ENCODE peak calls at places on chromosomes 2 and 18, in five cellular contexts. W is PC-9, O is HCT116, T is RWPE1, V is GM20000. Y is an unnamed sample.

GRCh38 chr18:78965917-78966878 is 13.4 kb upstream of the SALL3 start:
- DNase-seq in V (no peak), O (no peak), W (no peak), T (no peak), Y (no peak)

GRCh38 chr18:48293954-48294893 is 115.0 kb downstream of the ZBTB7C start:
- DNase-seq in W (no peak), V (no peak), O (no peak), T (no peak), Y (no peak)

GRCh38 chr18:75340206-75340605 is 87.3 kb downstream of the SMIM21 start:
- DNase-seq in V (no peak), W (no peak), T (no peak), O (no peak), Y (no peak)

GRCh38 chr2:173354073-173354600 is 535 bp upstream of the CDCA7 start:
- DNase-seq in O (no peak), V (peak), W (no peak), T (peak), Y (no peak)

GRCh38 chr2:229282758-229283546 is 11.9 kb upstream of the PID1 start:
- DNase-seq in T (peak), W (no peak), O (no peak), V (no peak), Y (no peak)

GRCh38 chr2:216717491-216717901 is 22.1 kb upstream of the IGFBP5 start:
- DNase-seq in V (no peak), T (peak), W (no peak), O (no peak), Y (no peak)

GRCh38 chr2:11598228-11598731 is 64.4 kb downstream of the GREB1 start:
- DNase-seq in W (no peak), O (no peak), V (no peak), T (no peak), Y (no peak)

GRCh38 chr2:73268831-73269685 is 15.2 kb downstream of the FBXO41 start:
- DNase-seq in O (peak), W (peak), V (peak), T (peak), Y (no peak)

GRCh38 chr2:151262629-151263028 is 966 bp upstream of the RBM43 start:
- DNase-seq in W (no peak), V (no peak), O (no peak), T (no peak), Y (no peak)

GRCh38 chr2:195363496-195363895 is 293.5 kb upstream of the SLC39A10 start:
- DNase-seq in O (no peak), T (no peak), W (no peak), V (no peak), Y (no peak)

GRCh38 chr2:214482716-214483115 is 71.9 kb downstream of the VWC2L start:
- DNase-seq in V (no peak), W (no peak), O (no peak), T (no peak), Y (no peak)

GRCh38 chr2:75162897-75163296 is 36.4 kb downstream of the TACR1 start:
- DNase-seq in T (no peak), W (no peak), V (no peak), O (no peak), Y (no peak)

GRCh38 chr2:201858267-201858666 is 51.9 kb downstream of the CDK15 start:
- DNase-seq in T (no peak), W (no peak), O (no peak), V (no peak), Y (no peak)

GRCh38 chr2:156321243-156321904 is 11.1 kb downstream of the NR4A2 start:
- DNase-seq in W (no peak), T (no peak), V (peak), O (no peak), Y (no peak)

GRCh38 chr2:148614332-148615049 is 30.1 kb upstream of the EPC2 start:
- DNase-seq in T (peak), V (peak), W (peak), O (peak), Y (no peak)

GRCh38 chr2:224952942-224953657 is 89.2 kb downstream of the DOCK10 start:
- DNase-seq in O (no peak), T (no peak), V (peak), W (no peak), Y (no peak)

GRCh38 chr2:68594674-68595492 is 48.5 kb upstream of the PROKR1 start:
- DNase-seq in W (peak), O (peak), T (peak), V (peak), Y (no peak)

GRCh38 chr18:54254265-54254758 is 15.0 kb upstream of the POLI start:
- DNase-seq in T (peak), V (no peak), O (peak), W (no peak), Y (no peak)

GRCh38 chr18:11840493-11840892 is 10.7 kb upstream of the CHMP1B start:
- DNase-seq in T (no peak), V (no peak), O (no peak), W (no peak), Y (no peak)

GRCh38 chr2:222043897-222044296 is 254.9 kb downstream of the PAX3 start:
- DNase-seq in T (no peak), W (no peak), V (no peak), O (no peak), Y (no peak)

GRCh38 chr2:185583058-185583816 is 155.4 kb upstream of the FSIP2 start:
- DNase-seq in V (no peak), T (peak), W (peak), O (peak), Y (peak)

GRCh38 chr18:44799422-44800421 is 119.0 kb downstream of the SETBP1 start:
- DNase-seq in O (no peak), T (no peak), W (no peak), V (peak), Y (no peak)

GRCh38 chr2:128317186-128317897 is 1.3 kb downstream of the HS6ST1 start:
- DNase-seq in T (no peak), O (no peak), V (peak), W (no peak), Y (no peak)

GRCh38 chr18:70415823-70416488 is 127.1 kb downstream of the SOCS6 start:
- DNase-seq in T (peak), V (no peak), W (peak), O (peak), Y (no peak)

GRCh38 chr2:196248467-196249104 is 77.2 kb upstream of the STK17B start:
- DNase-seq in W (no peak), V (no peak), T (no peak), O (no peak), Y (no peak)

GRCh38 chr18:45670281-45670962 is 53.6 kb upstream of the SLC14A1 start:
- DNase-seq in T (no peak), V (peak), O (no peak), W (no peak), Y (no peak)

GRCh38 chr2:98548920-98549818 is 59.1 kb downstream of the COA5 start:
- DNase-seq in V (no peak), O (no peak), T (no peak), W (no peak), Y (no peak)

GRCh38 chr18:13464432-13465125 is 246.0 kb downstream of the LDLRAD4 start:
- DNase-seq in O (no peak), T (no peak), W (no peak), V (peak), Y (no peak)

GRCh38 chr2:15127251-15127650 is 433.9 kb downstream of the NBAS start:
- DNase-seq in W (no peak), V (no peak), T (no peak), O (no peak), Y (no peak)

GRCh38 chr2:168944065-168944464 is 43.0 kb downstream of the G6PC2 start:
- DNase-seq in V (no peak), W (no peak), O (no peak), T (no peak), Y (no peak)
- TF ChIP-seq CTCF in V (no peak), W (no peak), O (peak), T (no peak), Y (no peak)

GRCh38 chr2:58866527-58866926 is 625.4 kb upstream of the FANCL start:
- DNase-seq in W (no peak), V (no peak), T (no peak), O (no peak), Y (no peak)

GRCh38 chr2:58866946-58867345 is 625.8 kb upstream of the FANCL start:
- DNase-seq in T (no peak), O (no peak), V (no peak), W (no peak), Y (no peak)

GRCh38 chr2:58875462-58875861 is 634.3 kb upstream of the FANCL start:
- DNase-seq in V (no peak), T (no peak), W (no peak), O (no peak), Y (no peak)

GRCh38 chr2:58870704-58871103 is 629.6 kb upstream of the FANCL start:
- DNase-seq in T (peak), O (peak), W (no peak), V (peak), Y (no peak)

DNA sequence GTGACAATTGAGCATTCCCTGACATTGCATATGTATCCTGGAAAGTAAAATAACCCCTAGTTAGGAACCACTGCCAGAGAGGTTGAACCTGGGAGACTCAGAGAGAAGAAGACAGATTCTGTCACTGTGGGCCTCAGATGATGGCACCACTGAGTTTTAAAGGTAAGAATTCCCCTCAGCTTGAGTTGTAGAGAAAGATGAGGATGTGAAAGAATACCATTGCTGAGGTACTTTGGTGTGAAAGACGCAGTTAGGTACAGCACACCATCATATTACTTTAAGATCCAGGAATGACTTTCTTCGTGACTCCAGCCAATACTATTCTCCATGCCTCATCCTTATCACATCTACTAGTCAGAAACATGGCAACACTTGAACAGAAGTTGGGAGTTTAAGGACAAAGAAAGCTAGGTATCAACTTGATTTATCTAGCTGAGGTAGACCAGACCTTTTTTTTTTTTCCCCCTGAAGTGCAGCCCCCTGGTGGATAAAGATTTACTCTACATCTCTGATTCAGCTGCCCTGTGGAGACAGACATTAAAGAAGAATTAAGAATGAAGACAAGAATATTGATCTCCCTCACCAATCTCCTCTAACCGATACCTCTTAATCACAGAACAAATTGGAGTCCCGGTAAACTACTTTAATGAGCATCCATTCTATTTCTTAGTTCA is 630.5 kb upstream of the FANCL start:
- DNase-seq in T (no peak), V (no peak), O (no peak), W (no peak), Y (no peak)
- TF ChIP-seq CTCF in T (no peak), V (no peak), O (no peak), W (peak), Y (no peak)

GRCh38 chr2:27305516-27305915 is 2.7 kb downstream of the UCN start:
- DNase-seq in V (no peak), T (no peak), O (no peak), W (no peak), Y (no peak)

GRCh38 chr2:27304488-27305240 is 3.6 kb downstream of the UCN start:
- DNase-seq in W (no peak), T (no peak), V (no peak), O (no peak), Y (no peak)

GRCh38 chr2:27307545-27308358 is 493 bp downstream of the UCN start:
- DNase-seq in O (no peak), W (no peak), V (no peak), T (no peak), Y (no peak)

GRCh38 chr2:27306657-27307544 is 1.3 kb downstream of the UCN start:
- DNase-seq in O (no peak), V (peak), T (no peak), W (no peak), Y (no peak)

DNA sequence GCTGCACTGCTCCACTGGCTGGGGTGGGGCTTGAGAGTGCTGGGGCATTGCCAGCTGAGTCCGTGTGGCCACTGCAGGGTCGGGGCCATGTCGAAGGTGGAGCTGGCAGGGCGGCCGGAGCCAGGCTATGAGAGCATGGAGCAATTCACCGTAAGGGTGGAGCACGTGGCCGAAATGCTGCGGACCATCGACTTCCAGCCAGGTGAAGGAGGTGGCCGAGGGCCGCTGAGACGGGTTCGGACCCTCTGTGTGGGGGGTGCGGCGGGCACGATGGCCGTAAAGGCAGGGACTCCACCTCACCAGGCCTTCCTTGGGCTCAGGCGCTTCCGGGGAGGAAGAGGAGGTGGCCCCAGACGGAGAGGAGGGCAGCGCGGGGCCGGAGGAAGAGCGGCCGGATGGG is 2.1 kb downstream of the UCN start:
- DNase-seq in V (no peak), O (no peak), T (no peak), W (no peak), Y (no peak)
- TF ChIP-seq CTCF in V (no peak), O (no peak), T (no peak), W (no peak), Y (no peak)

GRCh38 chr18:24544141-24544498 is 83.7 kb downstream of the HRH4 start:
- DNase-seq in W (no peak), O (peak), V (no peak), T (peak), Y (no peak)
- TF ChIP-seq CTCF in W (peak), O (peak), V (no peak), T (peak), Y (peak)

GRCh38 chr2:3423492-3424170 is 44.1 kb downstream of the TRAPPC12 start:
- DNase-seq in W (peak), O (peak), V (peak), T (peak), Y (no peak)
- TF ChIP-seq CTCF in W (peak), O (peak), V (peak), T (peak), Y (peak)

GRCh38 chr2:667332-668000 is 9.7 kb downstream of the TMEM18 start:
- DNase-seq in O (peak), T (peak), V (no peak), W (peak), Y (peak)
- TF ChIP-seq CTCF in O (peak), T (peak), V (no peak), W (peak), Y (peak)

GRCh38 chr2:232333361-232334135 is 45.0 kb upstream of the ALPP start:
- DNase-seq in V (no peak), O (no peak), T (peak), W (no peak), Y (no peak)
- TF ChIP-seq CTCF in V (no peak), O (peak), T (peak), W (peak), Y (peak)

GRCh38 chr2:138307099-138307498 is 194.5 kb upstream of the SPOPL start:
- DNase-seq in T (no peak), V (no peak), O (no peak), W (no peak), Y (no peak)
- TF ChIP-seq CTCF in T (no peak), V (no peak), O (no peak), W (no peak), Y (no peak)

GRCh38 chr2:42792583-42793313 is at the start of gene HAAO:
- DNase-seq in O (no peak), W (no peak), V (peak), T (peak), Y (no peak)
- TF ChIP-seq CTCF in O (no peak), W (no peak), V (no peak), T (no peak), Y (no peak)